ENCODE peak calls at places on chromosomes 2 and 18, in four cellular contexts. I is HCT116, O is GM12878, R is A549. S is an unnamed sample.

GRCh38 chr2:119338282-119338681 is 28.4 kb downstream of the C2orf76 start:
- DNase-seq in I (no peak), O (no peak), R (no peak), S (no peak)

GRCh38 chr2:96872591-96873349 is 2.9 kb upstream of the SEMA4C start:
- DNase-seq in I (no peak), O (no peak), R (no peak), S (no peak)

GRCh38 chr2:156005999-156006712 is 326.4 kb downstream of the NR4A2 start:
- DNase-seq in I (no peak), O (no peak), R (peak), S (no peak)

GRCh38 chr18:31030574-31031278 is 11.8 kb downstream of the DSC3 start:
- DNase-seq in I (no peak), O (no peak), R (no peak), S (no peak)

GRCh38 chr18:45169610-45170009 is 445.7 kb upstream of the SLC14A2 start:
- DNase-seq in I (no peak), O (no peak), R (peak), S (peak)

GRCh38 chr2:224836263-224836662 is 120.1 kb upstream of the CCDC195 start:
- DNase-seq in I (no peak), O (no peak), R (no peak), S (no peak)

GRCh38 chr2:240462073-240462703 is 26.7 kb downstream of the GPC1 start:
- DNase-seq in I (no peak), O (no peak), R (no peak), S (no peak)

GRCh38 chr18:48100168-48100495 is 169.7 kb upstream of the SMAD2 start:
- DNase-seq in I (no peak), O (no peak), R (no peak), S (no peak)

GRCh38 chr2:205687018-205687956 is 5.0 kb downstream of the NRP2 start:
- DNase-seq in I (no peak), O (no peak), R (no peak), S (no peak)

GRCh38 chr2:97808816-97809215 is 95.4 kb downstream of the ZAP70 start:
- DNase-seq in I (no peak), O (no peak), R (no peak), S (no peak)

GRCh38 chr2:164792316-164793127 is 49.1 kb downstream of the COBLL1 start:
- DNase-seq in I (no peak), O (no peak), R (peak), S (peak)

GRCh38 chr2:88307817-88308216 is 137.7 kb downstream of the THNSL2 start:
- DNase-seq in I (peak), O (no peak), R (peak), S (peak)

GRCh38 chr2:119011162-119011909 is 69.3 kb downstream of the MARCO start:
- DNase-seq in I (peak), O (no peak), R (peak), S (peak)

GRCh38 chr2:182300603-182301002 is 126.2 kb downstream of the PDE1A start:
- DNase-seq in I (no peak), O (no peak), R (no peak), S (peak)

GRCh38 chr2:196984888-196985287 is 58.4 kb upstream of the PGAP1 start:
- DNase-seq in I (no peak), O (no peak), R (no peak), S (no peak)

GRCh38 chr2:207766697-207767460 is 2.8 kb downstream of the FZD5 start:
- DNase-seq in I (no peak), O (no peak), R (no peak), S (no peak)

GRCh38 chr2:1769703-1770422 is 25.5 kb upstream of the PXDN start:
- DNase-seq in I (peak), O (no peak), R (peak), S (peak)

GRCh38 chr2:130388221-130388907 is 32.5 kb downstream of the PTPN18 start:
- DNase-seq in I (no peak), O (no peak), R (no peak), S (no peak)

GRCh38 chr18:23810396-23810795 is 121.1 kb downstream of the LAMA3 start:
- DNase-seq in I (no peak), O (no peak), R (no peak), S (no peak)

DNA sequence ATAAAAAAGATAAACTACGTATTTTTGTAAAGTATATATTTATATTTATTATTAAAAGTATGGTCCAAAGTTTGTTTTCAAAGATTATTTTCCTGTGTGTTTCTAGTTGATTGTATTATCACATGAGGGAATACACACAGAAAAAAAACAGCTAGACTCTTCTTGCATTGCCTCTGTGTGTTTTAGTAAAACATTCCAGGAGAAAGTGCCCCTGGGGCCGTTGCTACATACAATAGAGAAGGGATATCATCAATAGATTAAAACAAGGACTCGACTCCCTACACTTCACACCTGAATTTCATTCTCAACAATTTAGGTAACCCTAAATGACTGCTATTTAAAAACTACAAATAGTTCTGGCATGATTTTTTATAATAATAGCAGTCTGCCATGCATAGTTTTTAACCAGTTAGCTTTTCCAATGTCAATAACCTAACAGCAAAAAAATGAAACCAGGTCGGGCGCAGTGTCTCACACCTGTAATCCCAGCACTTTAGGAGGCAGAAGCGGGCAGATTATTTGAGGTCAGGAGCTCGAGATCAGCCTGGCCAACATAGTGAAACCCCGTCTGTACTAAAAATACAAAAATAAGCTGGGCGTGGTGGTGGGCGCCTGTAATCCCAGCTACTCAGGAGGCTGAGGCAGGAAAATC is 171.3 kb downstream of the DNAH6 start:
- DNase-seq in I (no peak), O (no peak), R (no peak), S (no peak)
- H3K4me3 ChIP-seq in I (no peak), O (no peak), R (no peak), S (no peak)

GRCh38 chr2:55052087-55053061 is 2.1 kb upstream of the RTN4 start:
- DNase-seq in I (no peak), O (no peak), R (no peak), S (no peak)
- H3K4me3 ChIP-seq in I (peak), O (peak), R (peak), S (peak)

DNA sequence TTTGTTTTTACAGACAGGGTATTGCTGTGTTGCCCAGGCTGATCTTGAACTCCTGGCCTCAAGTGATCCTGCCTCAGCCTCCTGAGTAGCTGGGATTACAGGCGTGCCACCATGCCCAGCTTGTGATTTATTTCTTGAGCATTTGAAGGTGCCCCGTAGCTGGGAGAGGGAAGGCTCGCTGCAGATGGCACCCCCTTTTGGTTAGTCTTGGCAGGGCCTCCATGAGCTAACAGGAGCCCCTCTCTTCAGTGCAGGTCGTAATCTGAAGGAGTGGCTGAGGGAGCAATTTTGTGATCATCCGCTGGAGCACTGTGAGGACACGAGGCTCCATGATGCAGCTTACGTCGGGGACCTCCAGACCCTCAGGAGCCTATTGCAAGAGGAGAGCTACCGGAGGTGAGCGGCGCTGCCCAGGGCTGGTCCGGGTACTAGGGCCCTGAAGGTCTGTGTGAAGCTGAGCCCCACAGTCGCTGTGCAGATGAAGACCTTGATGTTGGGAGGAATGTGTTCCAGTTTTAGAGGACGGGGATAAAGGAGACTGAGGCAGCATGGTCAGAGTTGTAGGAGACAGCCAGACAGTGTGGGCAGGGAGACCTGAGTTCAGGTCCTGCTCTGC is 6.7 kb downstream of the ASB1 start:
- DNase-seq in I (no peak), O (no peak), R (peak), S (no peak)
- H3K4me3 ChIP-seq in I (no peak), O (no peak), R (no peak), S (no peak)

DNA sequence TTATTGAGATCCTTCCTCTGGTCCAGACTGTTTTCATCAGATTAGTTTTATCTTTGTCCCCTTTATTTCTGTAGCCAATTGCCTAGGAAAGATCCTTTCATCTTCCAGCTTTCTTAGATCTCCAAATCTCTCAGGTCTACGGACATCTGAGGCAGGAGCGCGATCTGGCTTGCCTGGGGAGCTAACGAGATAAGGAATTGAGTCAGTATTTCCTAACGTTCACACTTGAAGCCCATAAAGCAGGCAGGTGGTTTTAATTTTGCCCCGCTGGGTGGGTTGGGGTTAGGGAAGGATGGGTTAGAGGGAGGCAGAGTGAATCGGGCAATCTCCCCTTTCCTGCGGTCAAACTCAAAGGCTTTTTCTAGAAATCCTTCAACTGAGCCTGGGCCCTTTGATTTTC is 729 bp upstream of the TTLL4 start:
- DNase-seq in I (no peak), O (no peak), R (no peak), S (no peak)
- H3K4me3 ChIP-seq in I (no peak), O (no peak), R (no peak), S (no peak)

GRCh38 chr18:55337908-55338521 is 250.0 kb downstream of the TCF4 start:
- DNase-seq in I (no peak), O (no peak), R (no peak), S (no peak)
- H3K4me3 ChIP-seq in I (no peak), O (no peak), R (no peak), S (no peak)

GRCh38 chr18:76489081-76489480 is 6.0 kb downstream of the ZNF516 start:
- DNase-seq in I (no peak), O (no peak), R (no peak), S (no peak)

GRCh38 chr18:76488190-76488589 is 6.9 kb downstream of the ZNF516 start:
- DNase-seq in I (no peak), O (no peak), R (no peak), S (no peak)

GRCh38 chr18:76491436-76491800 is 3.6 kb downstream of the ZNF516 start:
- DNase-seq in I (no peak), O (no peak), R (peak), S (peak)

GRCh38 chr18:76490701-76491171 is 4.3 kb downstream of the ZNF516 start:
- DNase-seq in I (no peak), O (no peak), R (no peak), S (peak)

DNA sequence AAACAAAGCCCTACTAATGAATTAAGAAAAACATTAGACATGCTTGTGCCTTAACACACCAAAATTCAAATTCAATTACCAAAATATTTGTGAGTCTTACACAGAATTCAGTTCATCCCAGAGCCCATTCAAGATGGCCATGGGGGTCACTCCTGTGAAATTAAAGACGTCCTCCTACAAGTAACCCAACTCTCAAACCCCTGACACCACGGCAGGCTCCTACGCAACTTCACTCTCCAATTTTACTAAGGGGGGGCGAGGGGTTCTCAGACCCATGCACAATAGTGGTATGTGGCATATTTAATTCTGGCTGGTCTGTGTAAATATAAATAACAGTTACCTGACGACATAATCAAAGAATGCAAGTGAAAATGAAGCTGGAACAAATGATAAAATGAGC is 5.0 kb downstream of the ZNF516 start:
- DNase-seq in I (no peak), O (no peak), R (no peak), S (no peak)
- H3K4me3 ChIP-seq in I (no peak), O (peak), R (peak), S (peak)

GRCh38 chr2:15943914-15944313 is 3.6 kb downstream of the MYCN start:
- DNase-seq in I (no peak), O (no peak), R (peak), S (peak)
- H3K4me3 ChIP-seq in I (no peak), O (no peak), R (no peak), S (peak)

S was measured in A673.